ENCODE peak calls at places on chromosomes 12 and 14, in four cellular contexts. S, M, Y and O are unnamed samples.

GRCh38 chr12:124681779-124682391 is 114.5 kb upstream of the NCOR2 start:
- DNase-seq in Y (no peak), S (no peak), M (no peak), O (peak; percentile 86)

GRCh38 chr14:69354383-69355154 is 43.5 kb downstream of the ERH start:
- DNase-seq in M (no peak), Y (no peak), S (no peak), O (peak; percentile 57)

GRCh38 chr14:61934385-61934784 is 172.2 kb downstream of the SNAPC1 start:
- DNase-seq in Y (peak; percentile 44), S (no peak), M (no peak), O (no peak)

GRCh38 chr14:81517798-81518398 is 15.8 kb downstream of the SEL1L start:
- DNase-seq in Y (no peak), S (no peak), M (no peak), O (peak; percentile 90)

GRCh38 chr14:45426685-45427282 is 173.8 kb upstream of the MIS18BP1 start:
- DNase-seq in M (no peak), S (no peak), Y (peak; percentile 83), O (no peak)

GRCh38 chr12:86257173-86257572 is 982 bp upstream of the MGAT4C start:
- DNase-seq in S (no peak), M (no peak), Y (no peak), O (no peak)

GRCh38 chr12:121787063-121787774 is 6.3 kb downstream of the RHOF start:
- DNase-seq in Y (no peak), S (no peak), M (peak; percentile 63), O (no peak)

GRCh38 chr12:5171701-5172100 is 128.0 kb downstream of the KCNA5 start:
- DNase-seq in M (no peak), Y (peak; percentile 35), S (no peak), O (no peak)

GRCh38 chr14:24372701-24373416 is 4.9 kb downstream of the NFATC4 start:
- DNase-seq in Y (no peak), S (no peak), M (no peak), O (no peak)

GRCh38 chr14:45679852-45680251 is 426.9 kb upstream of the MIS18BP1 start:
- DNase-seq in Y (peak; percentile 74), S (no peak), M (no peak), O (no peak)

GRCh38 chr14:34120185-34120977 is 169.5 kb upstream of the EGLN3 start:
- DNase-seq in S (no peak), M (no peak), Y (no peak), O (no peak)

GRCh38 chr14:81772391-81772790 is 238.7 kb upstream of the SEL1L start:
- DNase-seq in M (no peak), Y (no peak), S (no peak), O (no peak)

GRCh38 chr12:42447371-42447786 is 121.4 kb downstream of the PPHLN1 start:
- DNase-seq in M (no peak), S (no peak), Y (no peak), O (no peak)

GRCh38 chr12:16299403-16299802 is 21.9 kb upstream of the SLC15A5 start:
- DNase-seq in M (no peak), S (no peak), Y (no peak), O (no peak)

GRCh38 chr12:52415870-52416750 is 10.0 kb upstream of the KRT82 start:
- DNase-seq in Y (peak; percentile 43), S (no peak), M (no peak), O (peak; percentile 90)

GRCh38 chr12:71693126-71693525 is 7.2 kb downstream of the TMEM19 start:
- DNase-seq in M (no peak), S (no peak), Y (no peak), O (no peak)

GRCh38 chr12:12807970-12808702 is 5.0 kb upstream of the DDX47 start:
- DNase-seq in S (peak; percentile 9), Y (no peak), M (peak; percentile 86), O (peak; percentile 71)